ENCODE peak calls at places on chromosomes 12 and 14, in eight cellular contexts. D is NCI-H748 treated with DMSO at 0.1 percent for 48 hours; Q is adipocyte; B is T follicular helper cell; P is CD8-positive, alpha-beta memory T cell; V is stimulated activated CD4-positive, alpha-beta T cell treated with anti-CD3 and anti-CD28 coated beads, Interleukin-2, amount 100 ng/mL, for 24 hours; S is cardiac muscle cell; C is dorsolateral prefrontal cortex. J is an unnamed sample.

GRCh38 chr12:91772411-91772810 is 373.2 kb downstream of the BTG1 start:
- DNase-seq in S (no peak), Q (no peak), P (no peak), B (no peak), V (no peak), D (no peak), C (no peak), J (no peak)

GRCh38 chr14:90061849-90062794 is at the start of gene KCNK13:
- DNase-seq in V (no peak), D (peak), B (no peak), P (no peak), Q (peak), C (no peak), S (peak), J (peak)

GRCh38 chr12:30822385-30823139 is 67.8 kb upstream of the CAPRIN2 start:
- DNase-seq in D (no peak), Q (peak), V (peak), B (no peak), P (peak), S (peak), C (peak), J (peak)

GRCh38 chr14:56189306-56189705 is 71.1 kb downstream of the PELI2 start:
- DNase-seq in B (no peak), Q (peak), C (no peak), P (no peak), D (no peak), S (no peak), V (no peak), J (no peak)

GRCh38 chr14:67526676-67527459 is 6.2 kb upstream of the PLEKHH1 start:
- DNase-seq in P (no peak), Q (peak), V (peak), C (no peak), B (no peak), S (peak), D (peak), J (peak)

GRCh38 chr12:5921027-5921909 is 23.8 kb downstream of the ANO2 start:
- DNase-seq in P (no peak), V (no peak), B (no peak), S (no peak), C (no peak), Q (no peak), D (no peak), J (no peak)

GRCh38 chr14:68363401-68363800 is 429.5 kb downstream of the ZFP36L1 start:
- DNase-seq in S (peak), P (no peak), D (no peak), C (no peak), V (no peak), Q (no peak), B (no peak), J (no peak)

GRCh38 chr12:113201187-113202177 is 16.0 kb downstream of the RITA1 start:
- DNase-seq in S (no peak), Q (no peak), D (no peak), V (no peak), P (no peak), B (no peak), C (no peak), J (no peak)

GRCh38 chr12:51334774-51335173 is 10.8 kb upstream of the BIN2 start:
- DNase-seq in S (no peak), P (no peak), B (no peak), C (no peak), V (no peak), D (no peak), Q (no peak), J (no peak)

GRCh38 chr12:89618113-89618862 is 90.3 kb downstream of the ATP2B1 start:
- DNase-seq in S (no peak), P (no peak), V (no peak), D (no peak), C (no peak), B (no peak), Q (no peak), J (no peak)

GRCh38 chr12:105418232-105418631 is 87.7 kb downstream of the C12orf75 start:
- DNase-seq in S (peak), P (no peak), B (no peak), Q (peak), C (no peak), D (no peak), V (no peak), J (peak)

GRCh38 chr14:76490735-76491134 is 114.8 kb downstream of the ESRRB start:
- DNase-seq in C (no peak), S (peak), Q (no peak), V (no peak), P (no peak), B (no peak), D (no peak), J (no peak)

GRCh38 chr12:24596768-24597388 is 352.0 kb downstream of the BCAT1 start:
- DNase-seq in B (no peak), C (no peak), Q (peak), D (peak), V (no peak), P (no peak), S (peak), J (peak)

GRCh38 chr12:102169922-102170698 is 27.5 kb downstream of the PMCH start:
- DNase-seq in Q (peak), C (no peak), D (peak), B (no peak), P (no peak), S (peak), V (peak), J (peak)

GRCh38 chr14:72024043-72024407 is 91.8 kb downstream of the RGS6 start:
- DNase-seq in D (peak), B (peak), P (no peak), V (peak), Q (peak), S (peak), C (no peak), J (no peak)

GRCh38 chr12:6039894-6040601 is 84.4 kb downstream of the VWF start:
- DNase-seq in S (peak), B (peak), Q (peak), C (no peak), P (peak), V (peak), D (peak), J (peak)

GRCh38 chr14:38254565-38255407 is 1.1 kb downstream of the CLEC14A start:
- DNase-seq in P (no peak), C (peak), Q (peak), D (no peak), B (no peak), S (peak), V (no peak), J (peak)

GRCh38 chr14:91911474-91912032 is 35.9 kb downstream of the FBLN5 start:
- DNase-seq in B (peak), D (peak), V (peak), C (no peak), P (peak), S (peak), Q (peak), J (peak)

GRCh38 chr14:73424453-73424852 is 33.9 kb downstream of the NUMB start:
- DNase-seq in P (no peak), B (no peak), D (no peak), S (no peak), C (no peak), Q (no peak), V (no peak), J (no peak)

GRCh38 chr12:64610092-64610659 is at the start of gene RASSF3:
- DNase-seq in Q (peak), B (peak), D (peak), P (peak), V (peak), C (peak), S (peak), J (peak)

GRCh38 chr14:45699451-45699850 is 446.4 kb upstream of the MIS18BP1 start:
- DNase-seq in V (no peak), D (no peak), B (no peak), S (peak), C (no peak), Q (no peak), P (no peak), J (no peak)

GRCh38 chr12:120126635-120127005 is 10.1 kb upstream of the RAB35 start:
- DNase-seq in P (no peak), D (no peak), S (no peak), B (no peak), V (no peak), C (no peak), Q (no peak), J (peak)